ENCODE peak calls at places on chromosomes 7 and 10, in four cellular contexts. X is upper lobe of left lung, N is GM12878, V is HepG2. I is an unnamed sample.

GRCh38 chr10:73625004-73625883 is 16.0 kb downstream of the MYOZ1 start:
- ATAC-seq in V (peak; percentile 80), X (peak; percentile 34), N (peak; percentile 78), I (peak; percentile 15)

GRCh38 chr10:73577788-73578187 is 13.4 kb downstream of the USP54 start:
- ATAC-seq in N (no peak), V (no peak), X (peak; percentile 90), I (peak; percentile 90)

GRCh38 chr7:156964971-156965370 is 15.5 kb downstream of the NOM1 start:
- ATAC-seq in X (peak; percentile 4), N (no peak), V (no peak), I (no peak)

GRCh38 chr7:83594076-83594475 is 54.9 kb downstream of the SEMA3E start:
- ATAC-seq in V (no peak), X (no peak), N (no peak), I (no peak)

GRCh38 chr7:101009629-101010028 is 10.3 kb upstream of the MUC17 start:
- ATAC-seq in V (no peak), N (no peak), X (no peak), I (no peak)

GRCh38 chr10:8990280-8990987 is 935.9 kb downstream of the GATA3 start:
- ATAC-seq in X (no peak), V (no peak), N (no peak), I (no peak)

GRCh38 chr7:70634610-70635068 is 497.3 kb upstream of the GALNT17 start:
- ATAC-seq in X (no peak), V (no peak), N (no peak), I (no peak)

GRCh38 chr10:124943301-124944092 is 1.6 kb downstream of the ZRANB1 start:
- ATAC-seq in N (no peak), X (no peak), V (no peak), I (no peak)

GRCh38 chr10:30751678-30752331 is 122.3 kb upstream of the LYZL2 start:
- ATAC-seq in N (peak; percentile 87), V (peak; percentile 83), X (peak; percentile 80), I (peak; percentile 65)
- TF ChIP-seq CTCF in N (peak; percentile 80), V (peak; percentile 51), X (no peak), I (peak; percentile 84)

GRCh38 chr10:89476150-89476549 is 59.2 kb downstream of the SLC16A12 start:
- ATAC-seq in V (peak; percentile 53), N (no peak), X (no peak), I (no peak)

GRCh38 chr10:89475137-89475536 is 60.3 kb downstream of the SLC16A12 start:
- ATAC-seq in X (no peak), N (no peak), V (peak; percentile 54), I (no peak)

GRCh38 chr10:89475567-89475966 is 59.8 kb downstream of the SLC16A12 start:
- ATAC-seq in X (no peak), V (peak; percentile 80), N (no peak), I (peak; percentile 49)

GRCh38 chr10:89476676-89477075 is 58.7 kb downstream of the SLC16A12 start:
- ATAC-seq in X (peak; percentile 87), V (peak; percentile 84), N (no peak), I (peak; percentile 35)

DNA sequence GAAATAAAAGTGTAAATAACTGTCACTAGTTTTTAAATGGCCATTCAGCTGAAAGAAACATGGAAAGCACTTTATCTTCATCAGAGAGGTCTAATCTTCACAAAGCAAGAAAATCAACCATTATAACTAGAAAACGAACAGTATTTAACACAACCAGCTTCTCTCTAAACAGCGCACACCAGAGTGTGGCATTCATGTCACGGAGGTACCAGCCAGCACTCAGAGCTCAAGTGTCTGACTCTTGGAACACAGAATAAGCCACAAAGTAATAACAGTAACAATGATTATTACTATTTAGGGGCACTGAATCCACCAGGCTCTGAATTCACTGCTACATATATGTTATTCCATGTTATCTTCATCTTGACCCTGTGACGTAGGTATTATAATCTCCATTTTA is 60.1 kb downstream of the IFIT5 start:
- ATAC-seq in V (no peak), X (no peak), N (no peak), I (no peak)
- H3K4me1 ChIP-seq in V (peaks cover 63% of the 10 kb centered on the region), X (peaks cover 23% of the 10 kb centered on the region), N (peaks cover 7% of the 10 kb centered on the region), I (peaks cover 34% of the 10 kb centered on the region)

DNA sequence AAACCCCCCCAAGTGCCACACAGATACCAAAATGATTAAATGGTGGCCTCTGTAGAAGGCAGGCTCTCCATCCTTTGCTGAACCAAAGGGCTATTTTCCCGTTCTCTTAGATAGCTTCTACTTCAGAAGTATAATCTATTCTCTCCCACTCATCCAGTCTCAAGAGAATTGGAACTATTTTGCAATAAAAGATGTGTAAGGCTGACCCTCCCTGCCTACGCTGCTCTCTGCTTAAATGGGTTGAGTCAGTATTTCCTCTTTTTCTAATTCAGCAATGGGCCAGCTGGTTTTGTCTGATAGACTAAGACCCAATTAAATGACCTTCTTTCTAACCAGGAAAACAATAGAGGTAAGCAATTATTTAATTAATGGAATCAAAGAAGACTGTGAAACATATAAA is 171.5 kb downstream of the ZNF365 start:
- ATAC-seq in V (no peak), N (no peak), X (no peak), I (peak; percentile 91)
- TF ChIP-seq EP300 in V (no peak), N (no peak), X (peak; percentile 30), I (no peak)

GRCh38 chr10:77189056-77189455 is 448.6 kb downstream of the KCNMA1 start:
- ATAC-seq in V (no peak), N (no peak), X (no peak), I (no peak)
- TF ChIP-seq CTCF in V (no peak), N (no peak), X (no peak), I (no peak)

I was measured in gastroesophageal sphincter.